ENCODE peak calls at places on chromosomes 11 and 22, in five cellular contexts. S, E, Q, J and Y are unnamed samples.
A peak's percentile ranks its signal among the peaks of the same experiment; 100 is the strongest.

GRCh38 chr11:6297831-6298230 is 22.5 kb downstream of the CAVIN3 start:
- DNase-seq in E (no peak), Q (no peak), J (no peak), S (no peak), Y (no peak)

GRCh38 chr11:125348704-125349635 is 147.1 kb downstream of the FEZ1 start:
- DNase-seq in Q (peak; percentile 54), E (peak; percentile 45), J (peak; percentile 59), S (peak; percentile 56), Y (no peak)

GRCh38 chr11:29312817-29313216 is 704.0 kb downstream of the KCNA4 start:
- DNase-seq in E (no peak), S (no peak), Q (no peak), J (no peak), Y (no peak)

GRCh38 chr22:32788884-32789624 is 12.5 kb upstream of the TIMP3 start:
- DNase-seq in J (no peak), E (no peak), Q (no peak), S (no peak), Y (no peak)

GRCh38 chr22:30605449-30606110 is 1.4 kb upstream of the TCN2 start:
- DNase-seq in Q (peak; percentile 63), J (no peak), S (peak; percentile 68), E (peak; percentile 66), Y (no peak)

GRCh38 chr22:37319469-37319868 is 37.2 kb downstream of the CYTH4 start:
- DNase-seq in S (no peak), Q (no peak), E (no peak), J (no peak), Y (no peak)

GRCh38 chr22:49592780-49593501 is 234.7 kb downstream of the BRD1 start:
- DNase-seq in J (no peak), S (no peak), Q (no peak), E (peak; percentile 44), Y (no peak)

GRCh38 chr11:33542921-33543320 is 157.7 kb downstream of the C11orf91 start:
- DNase-seq in Q (peak; percentile 66), S (no peak), J (peak; percentile 34), E (peak; percentile 66), Y (no peak)

GRCh38 chr11:36793542-36793926 is 195.5 kb upstream of the RAG2 start:
- DNase-seq in S (no peak), J (no peak), Q (no peak), E (no peak), Y (no peak)

GRCh38 chr11:113021111-113021510 is 59.9 kb downstream of the NCAM1 start:
- DNase-seq in Q (no peak), E (no peak), S (no peak), J (no peak), Y (no peak)

GRCh38 chr11:94449029-94449428 is 44.6 kb downstream of the MRE11 start:
- DNase-seq in E (no peak), Q (no peak), J (no peak), S (no peak), Y (no peak)

GRCh38 chr11:1218788-1219445 is 3.9 kb upstream of the MUC5B start:
- DNase-seq in J (no peak), Q (no peak), E (no peak), S (peak; percentile 42), Y (peak; percentile 59)

GRCh38 chr11:113431746-113432145 is 43.5 kb downstream of the DRD2 start:
- DNase-seq in J (no peak), Q (no peak), S (no peak), E (no peak), Y (no peak)

GRCh38 chr22:35947794-35948425 is 80.7 kb downstream of the RBFOX2 start:
- DNase-seq in Q (no peak), J (no peak), S (no peak), E (no peak), Y (no peak)

GRCh38 chr22:50502628-50503474 is 4.7 kb downstream of the LMF2 start:
- DNase-seq in J (no peak), S (no peak), Q (no peak), E (no peak), Y (peak; percentile 67)

GRCh38 chr22:50606126-50606525 is 5.5 kb downstream of the MAPK8IP2 start:
- DNase-seq in E (no peak), Q (no peak), S (no peak), J (no peak), Y (no peak)

GRCh38 chr22:25668437-25668836 is 73.6 kb upstream of the MYO18B start:
- DNase-seq in Q (no peak), S (no peak), E (peak; percentile 58), J (no peak), Y (peak; percentile 71)

GRCh38 chr11:103878646-103879045 is 157.8 kb upstream of the DDI1 start:
- DNase-seq in S (no peak), Q (no peak), E (no peak), J (no peak), Y (no peak)

GRCh38 chr22:28952857-28953256 is 69.5 kb downstream of the ZNRF3 start:
- DNase-seq in E (no peak), Q (no peak), J (no peak), S (no peak), Y (no peak)

GRCh38 chr11:47550288-47551052 is 2.5 kb downstream of the CELF1 start:
- DNase-seq in S (no peak), J (no peak), Q (no peak), E (no peak), Y (peak; percentile 70)

GRCh38 chr11:71171576-71171975 is 80.8 kb downstream of the SHANK2 start:
- DNase-seq in Q (no peak), E (no peak), J (no peak), S (no peak), Y (peak; percentile 28)

GRCh38 chr22:25027959-25028840 is 75.7 kb downstream of the KIAA1671 start:
- DNase-seq in J (no peak), Q (no peak), S (peak; percentile 66), E (no peak), Y (no peak)

GRCh38 chr22:48703265-48703941 is 1124.3 kb downstream of the BRD1 start:
- DNase-seq in S (peak; percentile 43), Q (no peak), J (no peak), E (no peak), Y (no peak)

GRCh38 chr11:75480890-75481190 is 44.9 kb downstream of the GDPD5 start:
- DNase-seq in E (no peak), J (no peak), Q (no peak), S (no peak), Y (no peak)

GRCh38 chr22:44107341-44107740 is 73.4 kb upstream of the PARVG start:
- DNase-seq in J (no peak), Q (no peak), S (no peak), E (no peak), Y (no peak)

GRCh38 chr11:1152316-1153104 is 5.2 kb upstream of the MUC5AC start:
- DNase-seq in S (peak; percentile 44), J (no peak), Q (peak; percentile 72), E (no peak), Y (peak; percentile 59)

GRCh38 chr11:33557201-33557600 is 143.4 kb downstream of the C11orf91 start:
- DNase-seq in E (no peak), S (no peak), Q (no peak), J (no peak), Y (no peak)

GRCh38 chr22:46795845-46796565 is 33.6 kb downstream of the TBC1D22A start:
- DNase-seq in J (no peak), E (peak; percentile 6), S (peak; percentile 32), Q (no peak), Y (no peak)

GRCh38 chr11:6655790-6656580 is at the start of gene DCHS1:
- DNase-seq in Q (no peak), E (no peak), S (no peak), J (no peak), Y (no peak)

GRCh38 chr22:47398491-47398890 is 636.0 kb downstream of the TBC1D22A start:
- DNase-seq in E (no peak), J (no peak), S (peak; percentile 22), Q (no peak), Y (no peak)

GRCh38 chr11:95444309-95445202 is 213.6 kb upstream of the SESN3 start:
- DNase-seq in J (no peak), Q (no peak), E (no peak), S (no peak), Y (no peak)

DNA sequence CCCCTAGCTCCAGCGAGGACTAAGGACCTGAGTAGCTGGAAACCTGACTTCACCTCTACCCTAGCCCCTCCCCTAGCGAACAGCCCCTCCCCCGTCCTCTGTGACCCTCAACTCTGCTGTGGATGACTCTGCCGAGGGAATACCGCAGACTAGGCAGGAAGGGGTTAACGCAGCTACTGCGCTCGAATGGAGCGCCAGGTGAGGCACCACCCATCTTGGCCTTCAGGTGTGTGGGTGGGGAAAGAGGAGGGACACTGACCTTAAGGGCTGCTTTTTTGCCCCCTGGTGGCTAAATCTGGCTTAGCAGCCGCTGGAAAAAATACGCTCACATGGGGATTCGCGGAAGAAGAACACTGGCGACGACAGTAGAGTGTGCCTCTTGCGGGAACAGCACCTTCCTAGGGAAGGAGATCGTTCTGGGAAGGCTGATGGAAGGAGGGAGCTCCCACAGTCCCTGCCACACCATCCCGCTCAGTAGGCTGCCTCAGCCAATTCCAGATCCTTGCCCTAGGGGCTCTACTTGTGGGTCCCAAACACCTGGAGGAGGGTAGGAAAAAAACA is 4.5 kb upstream of the BCL9L start:
- DNase-seq in E (peak; percentile 87), J (peak; percentile 65), S (peak; percentile 92), Q (peak; percentile 95), Y (peak; percentile 90)
- TF ChIP-seq POLR2A in E (peak; percentile 28), J (no peak), S (peak; percentile 46), Q (no peak), Y (no peak)

GRCh38 chr11:121023848-121024751 is at the start of gene TBCEL:
- DNase-seq in E (peak; percentile 91), Q (peak; percentile 77), J (peak; percentile 96), S (peak; percentile 81), Y (peak; percentile 90)
- TF ChIP-seq POLR2A in E (peak; percentile 14), Q (no peak), J (no peak), S (no peak), Y (no peak)

DNA sequence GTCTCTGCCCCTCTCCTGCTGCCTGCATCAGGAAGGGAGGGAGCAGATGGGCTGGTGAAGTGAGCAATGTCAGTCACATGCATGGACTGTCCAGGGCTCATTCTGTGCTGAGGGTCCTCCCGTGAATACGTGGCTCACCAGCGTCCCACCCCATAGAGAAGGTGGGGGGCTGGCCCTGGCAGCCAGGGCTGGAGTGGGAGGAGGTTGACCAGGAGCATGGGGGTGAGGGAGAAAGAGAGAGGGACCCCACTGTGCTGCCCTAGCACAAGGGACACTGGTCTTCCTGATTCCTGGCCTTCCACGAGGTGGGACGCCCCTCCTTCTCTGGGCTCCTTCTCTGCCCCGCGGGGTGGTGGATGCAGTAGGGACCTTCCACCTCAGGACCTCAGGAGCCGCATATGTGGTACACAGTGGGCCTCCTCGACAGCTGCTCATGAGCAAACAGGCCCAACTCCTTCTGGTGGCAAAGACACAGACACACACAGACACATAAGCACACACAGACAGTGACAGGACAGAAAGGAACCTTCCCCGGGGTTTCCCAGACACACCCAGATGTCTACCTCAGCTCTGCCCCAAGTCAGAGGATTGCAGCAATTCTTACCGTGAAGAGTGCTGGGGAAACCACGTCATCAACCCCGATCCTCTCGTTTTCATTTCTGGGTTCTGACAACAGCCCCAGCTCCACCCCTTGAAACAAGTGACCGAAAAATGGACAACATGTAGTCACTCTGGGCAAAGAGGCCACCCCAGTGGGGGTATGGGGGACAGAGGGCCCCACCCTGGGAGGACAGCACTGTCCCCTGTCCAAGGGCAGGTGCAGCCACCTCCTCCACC is 3.6 kb upstream of the APOBEC3A start:
- DNase-seq in Q (no peak), E (no peak), S (peak; percentile 54), J (peak; percentile 83), Y (peak; percentile 52)
- TF ChIP-seq POLR2A in Q (no peak), E (no peak), S (no peak), J (peak; percentile 47), Y (no peak)

GRCh38 chr11:19421134-19421533 is 180.4 kb upstream of the E2F8 start:
- DNase-seq in E (no peak), S (no peak), J (no peak), Q (no peak), Y (no peak)
- TF ChIP-seq POLR2A in E (no peak), S (no peak), J (no peak), Q (no peak), Y (no peak)